ENCODE peak calls at places on chromosomes 1 and 21, in seven cellular contexts. One of them, this sample, is unnamed.
A peak's percentile ranks its signal among the peaks of the same experiment; 100 is the strongest.

GRCh38 chr1:2300004-2300771 is 72.1 kb downstream of the SKI start:
- DNase-seq in cardiac fibroblast: peak; percentile 25
- DNase-seq in GM23248: peak; percentile 55
- DNase-seq in HCEC 1CT: no peak
- DNase-seq in stimulated activated CD8-positive, alpha-beta memory T cell treated with anti-CD3 and anti-CD28 coated beads, Interleukin-2, amount 100 ng/mL, for 1 hour: peak; percentile 57
- DNase-seq in WERI-Rb-1: no peak
- DNase-seq in NCI-H1694: no peak
- DNase-seq in this sample: no peak

GRCh38 chr1:71857862-71858261 is 424.5 kb downstream of the NEGR1 start:
- DNase-seq in cardiac fibroblast: peak; percentile 57
- DNase-seq in GM23248: peak; percentile 36
- DNase-seq in HCEC 1CT: no peak
- DNase-seq in stimulated activated CD8-positive, alpha-beta memory T cell treated with anti-CD3 and anti-CD28 coated beads, Interleukin-2, amount 100 ng/mL, for 1 hour: no peak
- DNase-seq in WERI-Rb-1: no peak
- DNase-seq in NCI-H1694: no peak
- DNase-seq in this sample: no peak

GRCh38 chr21:16942703-16943102 is 570.1 kb upstream of the CXADR start:
- DNase-seq in cardiac fibroblast: peak; percentile 27
- DNase-seq in GM23248: peak; percentile 46
- DNase-seq in HCEC 1CT: no peak
- DNase-seq in stimulated activated CD8-positive, alpha-beta memory T cell treated with anti-CD3 and anti-CD28 coated beads, Interleukin-2, amount 100 ng/mL, for 1 hour: no peak
- DNase-seq in WERI-Rb-1: peak; percentile 8
- DNase-seq in NCI-H1694: no peak
- DNase-seq in this sample: no peak

GRCh38 chr21:45981154-45981606 is 390 bp upstream of the COL6A1 start:
- DNase-seq in cardiac fibroblast: peak; percentile 88
- DNase-seq in GM23248: peak; percentile 93
- DNase-seq in HCEC 1CT: peak; percentile 89
- DNase-seq in stimulated activated CD8-positive, alpha-beta memory T cell treated with anti-CD3 and anti-CD28 coated beads, Interleukin-2, amount 100 ng/mL, for 1 hour: no peak
- DNase-seq in WERI-Rb-1: peak; percentile 90
- DNase-seq in NCI-H1694: no peak
- DNase-seq in this sample: peak; percentile 90

GRCh38 chr1:42952353-42953001 is 6.2 kb downstream of the SLC2A1 start:
- DNase-seq in cardiac fibroblast: no peak
- DNase-seq in GM23248: no peak
- DNase-seq in HCEC 1CT: no peak
- DNase-seq in stimulated activated CD8-positive, alpha-beta memory T cell treated with anti-CD3 and anti-CD28 coated beads, Interleukin-2, amount 100 ng/mL, for 1 hour: no peak
- DNase-seq in WERI-Rb-1: peak; percentile 54
- DNase-seq in NCI-H1694: no peak
- DNase-seq in this sample: no peak

GRCh38 chr1:45455162-45455561 is 35.8 kb downstream of the TESK2 start:
- DNase-seq in cardiac fibroblast: no peak
- DNase-seq in GM23248: no peak
- DNase-seq in HCEC 1CT: no peak
- DNase-seq in stimulated activated CD8-positive, alpha-beta memory T cell treated with anti-CD3 and anti-CD28 coated beads, Interleukin-2, amount 100 ng/mL, for 1 hour: no peak
- DNase-seq in WERI-Rb-1: no peak
- DNase-seq in NCI-H1694: no peak
- DNase-seq in this sample: no peak

GRCh38 chr1:30690115-30690645 is 33.2 kb downstream of the MATN1 start:
- DNase-seq in cardiac fibroblast: no peak
- DNase-seq in GM23248: peak; percentile 46
- DNase-seq in HCEC 1CT: no peak
- DNase-seq in stimulated activated CD8-positive, alpha-beta memory T cell treated with anti-CD3 and anti-CD28 coated beads, Interleukin-2, amount 100 ng/mL, for 1 hour: no peak
- DNase-seq in WERI-Rb-1: peak; percentile 3
- DNase-seq in NCI-H1694: no peak
- DNase-seq in this sample: no peak

GRCh38 chr1:205929812-205930577 is 13.3 kb downstream of the SLC26A9 start:
- DNase-seq in cardiac fibroblast: no peak
- DNase-seq in GM23248: no peak
- DNase-seq in HCEC 1CT: no peak
- DNase-seq in stimulated activated CD8-positive, alpha-beta memory T cell treated with anti-CD3 and anti-CD28 coated beads, Interleukin-2, amount 100 ng/mL, for 1 hour: no peak
- DNase-seq in WERI-Rb-1: no peak
- DNase-seq in NCI-H1694: no peak
- DNase-seq in this sample: no peak

GRCh38 chr1:223007935-223008334 is 135.1 kb downstream of the TLR5 start:
- DNase-seq in cardiac fibroblast: no peak
- DNase-seq in GM23248: no peak
- DNase-seq in HCEC 1CT: no peak
- DNase-seq in stimulated activated CD8-positive, alpha-beta memory T cell treated with anti-CD3 and anti-CD28 coated beads, Interleukin-2, amount 100 ng/mL, for 1 hour: no peak
- DNase-seq in WERI-Rb-1: no peak
- DNase-seq in NCI-H1694: no peak
- DNase-seq in this sample: no peak

GRCh38 chr1:67647036-67647798 is 37.8 kb upstream of the GADD45A start:
- DNase-seq in cardiac fibroblast: peak; percentile 31
- DNase-seq in GM23248: peak; percentile 19
- DNase-seq in HCEC 1CT: no peak
- DNase-seq in stimulated activated CD8-positive, alpha-beta memory T cell treated with anti-CD3 and anti-CD28 coated beads, Interleukin-2, amount 100 ng/mL, for 1 hour: no peak
- DNase-seq in WERI-Rb-1: no peak
- DNase-seq in NCI-H1694: peak; percentile 84
- DNase-seq in this sample: no peak

This sample was measured in ovary.